ENCODE peak calls at places on chromosomes 2 and 18, in six cellular contexts. X is activated CD4-positive, alpha-beta T cell treated with anti-CD3 and anti-CD28 coated beads, Interleukin-2, amount 10 ng/mL, durations not matched to agents 24 days and 14 days; R is fibroblast of mammary gland; C is Kasumi-1; J is kidney epithelial cell; P is EH. M is an unnamed sample.

GRCh38 chr2:231890896-231891513 is 35.2 kb downstream of the NPPC start:
- DNase-seq in J (no peak), P (no peak), C (no peak), R (no peak), X (no peak), M (no peak)

GRCh38 chr2:120283649-120284048 is 31.0 kb downstream of the RALB start:
- DNase-seq in C (no peak), P (peak; percentile 34), X (no peak), R (no peak), J (peak; percentile 10), M (no peak)

GRCh38 chr2:179550849-179551248 is 286.2 kb upstream of the SESTD1 start:
- DNase-seq in C (no peak), R (no peak), P (no peak), X (no peak), J (no peak), M (no peak)

GRCh38 chr18:43049021-43049420 is 66.5 kb downstream of the RIT2 start:
- DNase-seq in J (no peak), R (peak; percentile 79), P (no peak), X (no peak), C (no peak), M (no peak)

GRCh38 chr2:64143154-64144056 is 815 bp downstream of the PELI1 start:
- DNase-seq in C (peak; percentile 59), R (peak; percentile 43), J (no peak), P (peak; percentile 51), X (peak; percentile 83), M (peak; percentile 62)

GRCh38 chr18:54222922-54223567 is 1.4 kb downstream of the MBD2 start:
- DNase-seq in J (no peak), C (no peak), P (no peak), R (no peak), X (peak; percentile 82), M (no peak)

GRCh38 chr2:177171418-177171865 is 41.2 kb upstream of the HNRNPA3 start:
- DNase-seq in R (no peak), P (no peak), C (peak; percentile 83), X (no peak), J (no peak), M (no peak)

GRCh38 chr2:88350641-88351601 is 101.6 kb downstream of the FOXI3 start:
- DNase-seq in J (peak; percentile 9), R (peak; percentile 26), C (no peak), P (peak; percentile 34), X (peak; percentile 91), M (peak; percentile 6)

GRCh38 chr2:132609101-132609890 is 60.7 kb downstream of the LYPD1 start:
- DNase-seq in P (no peak), J (no peak), R (no peak), X (no peak), C (no peak), M (no peak)

GRCh38 chr2:159177357-159177756 is 109.1 kb downstream of the WDSUB1 start:
- DNase-seq in C (no peak), J (no peak), X (no peak), P (no peak), R (no peak), M (no peak)

GRCh38 chr2:46364797-46365457 is 67.7 kb downstream of the EPAS1 start:
- DNase-seq in P (peak; percentile 78), J (peak; percentile 14), X (peak; percentile 83), R (peak; percentile 77), C (peak; percentile 80), M (peak; percentile 33)

GRCh38 chr2:199302851-199303250 is 154.9 kb downstream of the SATB2 start:
- DNase-seq in J (no peak), C (no peak), R (peak; percentile 21), X (no peak), P (peak; percentile 72), M (no peak)

GRCh38 chr2:25879133-25879730 is 945 bp upstream of the ASXL2 start:
- DNase-seq in R (peak; percentile 80), C (no peak), J (peak; percentile 26), P (peak; percentile 81), X (no peak), M (no peak)

GRCh38 chr18:26073742-26074141 is 16.7 kb downstream of the SS18 start:
- DNase-seq in J (no peak), R (no peak), X (no peak), C (no peak), P (no peak), M (peak; percentile 23)

GRCh38 chr2:10433264-10433947 is 14.7 kb downstream of the ODC1 start:
- DNase-seq in P (no peak), J (no peak), X (no peak), C (no peak), R (no peak), M (no peak)

GRCh38 chr2:39996653-39997080 is 217.6 kb upstream of the THUMPD2 start:
- DNase-seq in X (no peak), C (no peak), J (peak; percentile 90), P (peak; percentile 77), R (peak; percentile 84), M (no peak)

GRCh38 chr2:213078686-213079085 is 72.7 kb downstream of the IKZF2 start:
- DNase-seq in J (no peak), R (no peak), P (no peak), C (no peak), X (no peak), M (no peak)